ENCODE peak calls at places on chromosome 4, in five cellular contexts. R is stomach, Y is uterus, W is Peyer's patch, F is IMR-90. A is an unnamed sample.

GRCh38 chr4:48033825-48034413 is 17.3 kb downstream of the NIPAL1 start:
- DNase-seq in R (peak; percentile 52), Y (no peak), W (peak; percentile 86), F (peak; percentile 3), A (peak; percentile 66)

GRCh38 chr4:18850763-18851331 is 829.3 kb upstream of the LCORL start:
- DNase-seq in R (no peak), Y (no peak), W (no peak), F (no peak), A (no peak)

GRCh38 chr4:88008133-88008621 is 742 bp downstream of the PKD2 start:
- DNase-seq in R (peak; percentile 27), Y (peak; percentile 44), W (peak; percentile 48), F (peak; percentile 48), A (peak; percentile 35)

GRCh38 chr4:69321153-69321729 is 41.0 kb downstream of the UGT2B28 start:
- DNase-seq in R (peak; percentile 85), Y (no peak), W (no peak), F (no peak), A (peak; percentile 84)

GRCh38 chr4:107115185-107115847 is 79.2 kb upstream of the DKK2 start:
- DNase-seq in R (no peak), Y (no peak), W (no peak), F (no peak), A (no peak)

GRCh38 chr4:143302526-143302925 is 34.1 kb upstream of the GAB1 start:
- DNase-seq in R (no peak), Y (no peak), W (no peak), F (peak; percentile 13), A (no peak)

GRCh38 chr4:168917150-168917779 is 92.8 kb downstream of the CBR4 start:
- DNase-seq in R (no peak), Y (no peak), W (no peak), F (peak; percentile 54), A (no peak)

GRCh38 chr4:54433686-54434085 is 204.6 kb downstream of the PDGFRA start:
- DNase-seq in R (no peak), Y (no peak), W (no peak), F (peak; percentile 37), A (no peak)

GRCh38 chr4:188821500-188821899 is 682.3 kb downstream of the TRIML1 start:
- DNase-seq in R (no peak), Y (no peak), W (no peak), F (no peak), A (no peak)

GRCh38 chr4:158094413-158095110 is 78.3 kb downstream of the GASK1B start:
- DNase-seq in R (no peak), Y (peak; percentile 57), W (no peak), F (peak; percentile 71), A (peak; percentile 65)

GRCh38 chr4:66930216-66930615 is 615.1 kb downstream of the CENPC start:
- DNase-seq in R (no peak), Y (no peak), W (no peak), F (no peak), A (no peak)

GRCh38 chr4:83677656-83678055 is 141.7 kb downstream of the GPAT3 start:
- DNase-seq in R (no peak), Y (no peak), W (no peak), F (no peak), A (no peak)

GRCh38 chr4:84582302-84582987 is 482 bp upstream of the CDS1 start:
- DNase-seq in R (peak; percentile 97), Y (peak; percentile 89), W (peak; percentile 97), F (peak; percentile 22), A (peak; percentile 99)

GRCh38 chr4:102344955-102345794 is at the start of gene SLC39A8:
- DNase-seq in R (peak; percentile 82), Y (peak; percentile 82), W (peak; percentile 94), F (peak; percentile 44), A (peak; percentile 88)
- TF ChIP-seq POLR2A in R (no peak), Y (peak; percentile 48), W (peak; percentile 40), F (no peak), A (peak; percentile 79)

GRCh38 chr4:183264614-183265013 is 55.5 kb downstream of the CLDN22 start:
- DNase-seq in R (no peak), Y (no peak), W (no peak), F (peak; percentile 87), A (no peak)

GRCh38 chr4:183260491-183261151 is 59.5 kb downstream of the CLDN22 start:
- DNase-seq in R (peak; percentile 49), Y (no peak), W (no peak), F (no peak), A (peak; percentile 32)

GRCh38 chr4:183266386-183266785 is 53.7 kb downstream of the CLDN22 start:
- DNase-seq in R (no peak), Y (no peak), W (no peak), F (peak; percentile 51), A (no peak)

GRCh38 chr4:183262776-183263100 is 57.3 kb downstream of the CLDN22 start:
- DNase-seq in R (no peak), Y (no peak), W (no peak), F (no peak), A (no peak)

DNA sequence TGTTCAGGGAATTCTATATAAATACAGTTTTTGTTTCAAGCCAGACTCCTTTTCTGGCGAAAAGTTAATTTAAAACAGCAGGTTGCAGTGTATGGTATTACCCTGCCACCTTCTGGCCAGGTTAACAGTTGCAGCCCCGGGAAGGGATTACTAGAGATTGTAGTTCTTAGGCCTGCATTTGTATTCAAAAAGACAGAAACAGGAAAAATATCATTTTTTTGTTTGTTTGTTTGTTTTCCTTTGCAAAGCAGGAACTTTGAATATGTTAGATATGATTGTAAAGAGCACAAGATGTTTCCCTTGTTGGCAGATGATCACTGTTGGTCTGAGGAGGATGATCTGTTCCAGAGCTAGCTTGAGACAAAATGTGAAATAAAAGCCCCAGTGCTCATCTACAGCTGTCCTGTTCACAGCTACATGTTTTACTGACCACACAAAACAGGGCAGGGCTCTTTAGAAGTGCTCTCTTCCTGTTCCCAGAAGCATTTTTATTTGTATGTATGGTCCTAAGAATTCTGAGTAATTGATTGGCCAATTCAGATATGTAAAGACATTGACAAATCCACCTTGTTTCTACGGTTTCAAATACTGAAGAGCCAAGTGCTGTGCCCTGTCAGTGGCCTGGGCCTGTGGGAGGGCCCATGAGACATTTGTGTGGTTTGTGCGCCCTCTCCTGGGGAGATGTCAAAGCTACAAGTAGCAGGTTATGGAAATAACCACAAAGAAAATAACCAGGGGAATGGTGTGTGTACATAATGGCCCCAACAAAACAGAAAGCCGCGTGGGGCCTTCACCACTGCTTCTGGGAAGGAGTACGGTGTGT is 57.9 kb downstream of the CLDN22 start:
- DNase-seq in R (peak; percentile 88), Y (peak; percentile 73), W (peak; percentile 88), F (peak; percentile 80), A (peak; percentile 86)
- H3K4me1 ChIP-seq in R (peaks cover 30% of the 10 kb centered on the region), Y (no peaks in the 10 kb centered on the region), W (no peaks in the 10 kb centered on the region), F (peaks cover 21% of the 10 kb centered on the region), A (peaks cover 26% of the 10 kb centered on the region)

DNA sequence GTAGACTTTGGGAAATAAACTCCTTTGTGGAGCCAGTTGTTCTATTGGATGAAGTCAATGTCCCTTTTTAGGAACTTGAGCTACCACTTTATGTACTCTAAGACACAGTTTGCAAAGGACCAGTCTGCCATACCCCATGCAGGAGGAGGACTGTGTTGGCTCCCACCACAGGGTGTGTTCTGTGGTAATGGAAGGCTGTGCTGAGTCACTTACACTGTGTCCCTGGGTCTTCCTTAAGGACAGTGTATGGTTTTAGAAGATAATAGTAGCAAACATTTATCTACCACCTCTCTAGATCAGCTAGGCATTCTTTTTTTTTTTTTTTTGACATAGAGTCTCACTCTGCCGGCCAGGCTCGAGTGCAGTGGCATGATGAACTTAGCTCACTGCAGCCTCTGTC is 184.0 kb upstream of the PGRMC2 start:
- DNase-seq in R (no peak), Y (no peak), W (no peak), F (no peak), A (no peak)
- TF ChIP-seq POLR2A in R (no peak), Y (no peak), W (no peak), F (no peak), A (no peak)

GRCh38 chr4:73621357-73621756 is 1.1 kb upstream of the RASSF6 start:
- DNase-seq in R (no peak), Y (no peak), W (peak; percentile 67), F (no peak), A (no peak)

GRCh38 chr4:73615613-73616012 is 4.6 kb downstream of the RASSF6 start:
- DNase-seq in R (no peak), Y (no peak), W (no peak), F (no peak), A (no peak)

GRCh38 chr4:73620115-73620792 is at the start of gene RASSF6:
- DNase-seq in R (peak; percentile 89), Y (no peak), W (peak; percentile 93), F (no peak), A (peak; percentile 87)

GRCh38 chr4:73617256-73617655 is 3.0 kb downstream of the RASSF6 start:
- DNase-seq in R (no peak), Y (no peak), W (no peak), F (no peak), A (no peak)

GRCh38 chr4:73619351-73619750 is 885 bp downstream of the RASSF6 start:
- DNase-seq in R (no peak), Y (no peak), W (no peak), F (no peak), A (no peak)
- H3K4me1 ChIP-seq in R (peaks cover 25% of the 10 kb centered on the region), Y (no peaks in the 10 kb centered on the region), W (no peaks in the 10 kb centered on the region), F (no peaks in the 10 kb centered on the region), A (peaks cover 26% of the 10 kb centered on the region)

GRCh38 chr4:1744552-1744951 is 23.2 kb downstream of the TACC3 start:
- DNase-seq in R (no peak), Y (no peak), W (no peak), F (no peak), A (no peak)

GRCh38 chr4:1746919-1747602 is 25.7 kb downstream of the TACC3 start:
- DNase-seq in R (peak; percentile 56), Y (no peak), W (no peak), F (no peak), A (peak; percentile 51)

GRCh38 chr4:1745165-1745564 is 23.8 kb downstream of the TACC3 start:
- DNase-seq in R (no peak), Y (no peak), W (no peak), F (no peak), A (no peak)

GRCh38 chr4:1746265-1746691 is 25.0 kb downstream of the TACC3 start:
- DNase-seq in R (peak; percentile 80), Y (peak; percentile 60), W (peak; percentile 86), F (peak; percentile 45), A (peak; percentile 77)

GRCh38 chr4:1745697-1746096 is 24.4 kb downstream of the TACC3 start:
- DNase-seq in R (no peak), Y (no peak), W (no peak), F (no peak), A (no peak)
- TF ChIP-seq POLR2A in R (no peak), Y (no peak), W (no peak), F (no peak), A (no peak)

GRCh38 chr4:16582036-16582435 is 316.4 kb downstream of the LDB2 start:
- DNase-seq in R (no peak), Y (no peak), W (no peak), F (no peak), A (no peak)
- H3K4me1 ChIP-seq in R (no peaks in the 10 kb centered on the region), Y (peaks cover under 1% of the 10 kb centered on the region), W (no peaks in the 10 kb centered on the region), F (peaks cover 8% of the 10 kb centered on the region), A (no peaks in the 10 kb centered on the region)

GRCh38 chr4:3630136-3630933 is 98.1 kb upstream of the LRPAP1 start:
- DNase-seq in R (no peak), Y (no peak), W (no peak), F (no peak), A (no peak)
- TF ChIP-seq POLR2A in R (no peak), Y (no peak), W (no peak), F (no peak), A (no peak)

A was measured in body of pancreas.